ENCODE peak calls at places on chromosomes 13 and 19, in six cellular contexts. H is ovary; J is CD4-positive, alpha-beta memory T cell; T is lower lobe of right lung; A is aorta; F is PC-9. S is an unnamed sample.
A peak's percentile ranks its signal among the peaks of the same experiment; 100 is the strongest.

GRCh38 chr19:16496613-16496983 is 404 bp downstream of the C19orf44 start:
- DNase-seq in J (no peak), A (peak; percentile 90), F (peak; percentile 20), H (no peak), T (no peak), S (peak; percentile 67)

GRCh38 chr19:5519076-5519475 is 48.7 kb downstream of the TINCR start:
- DNase-seq in H (no peak), J (no peak), F (no peak), A (no peak), T (no peak), S (no peak)

GRCh38 chr19:6801397-6802086 is 29.0 kb downstream of the VAV1 start:
- DNase-seq in J (peak; percentile 83), T (peak; percentile 89), A (peak; percentile 79), H (peak; percentile 13), F (peak; percentile 66), S (peak; percentile 42)

GRCh38 chr13:112690242-112690943 is 555 bp downstream of the ATP11A start:
- DNase-seq in J (peak; percentile 20), H (no peak), F (peak; percentile 34), T (peak; percentile 73), A (peak; percentile 87), S (peak; percentile 63)

GRCh38 chr19:49790866-49791265 is 22.2 kb downstream of the FUZ start:
- DNase-seq in J (no peak), F (no peak), H (peak; percentile 93), T (no peak), A (no peak), S (peak; percentile 92)

GRCh38 chr13:100478107-100478809 is 110.3 kb downstream of the GGACT start:
- DNase-seq in A (no peak), J (no peak), T (no peak), F (peak; percentile 18), H (no peak), S (no peak)

GRCh38 chr19:17347361-17347760 is 10.0 kb downstream of the GTPBP3 start:
- DNase-seq in J (no peak), F (no peak), T (no peak), A (peak; percentile 83), H (no peak), S (peak; percentile 75)

GRCh38 chr13:51639171-51639570 is 54.9 kb downstream of the WDFY2 start:
- DNase-seq in J (no peak), H (no peak), A (no peak), F (no peak), T (no peak), S (no peak)

GRCh38 chr13:102897371-102898138 is 51.7 kb downstream of the ERCC5 start:
- DNase-seq in T (no peak), J (no peak), F (no peak), H (no peak), A (no peak), S (peak; percentile 73)

GRCh38 chr19:14165986-14166385 is 29.6 kb upstream of the ASF1B start:
- DNase-seq in A (no peak), F (no peak), T (no peak), H (no peak), J (no peak), S (no peak)
- H3K4me1 ChIP-seq in A (no peaks in the 10 kb centered on the region), F (no peaks in the 10 kb centered on the region), T (peaks cover 20% of the 10 kb centered on the region), H (peaks cover 3% of the 10 kb centered on the region), J (peaks cover 26% of the 10 kb centered on the region), S (no peaks in the 10 kb centered on the region)

GRCh38 chr13:110685305-110685704 is 20.6 kb downstream of the CARS2 start:
- DNase-seq in F (no peak), H (peak; percentile 35), T (no peak), J (no peak), A (no peak), S (no peak)
- H3K27ac ChIP-seq in F (no peak overlapping the region), H (no peak overlapping the region), T (no peak overlapping the region), J (no peak overlapping the region), A (no peak overlapping the region), S (no peak overlapping the region)

GRCh38 chr13:28953714-28954113 is 133.6 kb downstream of the MTUS2 start:
- DNase-seq in A (no peak), J (no peak), F (no peak), T (no peak), H (no peak), S (no peak)

GRCh38 chr13:28954810-28955209 is 134.7 kb downstream of the MTUS2 start:
- DNase-seq in T (no peak), F (no peak), A (no peak), H (no peak), J (no peak), S (no peak)

GRCh38 chr13:28955264-28955966 is 135.3 kb downstream of the MTUS2 start:
- DNase-seq in A (no peak), F (no peak), T (no peak), J (no peak), H (no peak), S (no peak)

GRCh38 chr13:28958018-28958417 is 137.9 kb downstream of the MTUS2 start:
- DNase-seq in F (no peak), H (no peak), A (no peak), J (no peak), T (no peak), S (no peak)
- H3K4me1 ChIP-seq in F (no peaks in the 10 kb centered on the region), H (no peaks in the 10 kb centered on the region), A (no peaks in the 10 kb centered on the region), J (no peaks in the 10 kb centered on the region), T (no peaks in the 10 kb centered on the region), S (no peaks in the 10 kb centered on the region)

DNA sequence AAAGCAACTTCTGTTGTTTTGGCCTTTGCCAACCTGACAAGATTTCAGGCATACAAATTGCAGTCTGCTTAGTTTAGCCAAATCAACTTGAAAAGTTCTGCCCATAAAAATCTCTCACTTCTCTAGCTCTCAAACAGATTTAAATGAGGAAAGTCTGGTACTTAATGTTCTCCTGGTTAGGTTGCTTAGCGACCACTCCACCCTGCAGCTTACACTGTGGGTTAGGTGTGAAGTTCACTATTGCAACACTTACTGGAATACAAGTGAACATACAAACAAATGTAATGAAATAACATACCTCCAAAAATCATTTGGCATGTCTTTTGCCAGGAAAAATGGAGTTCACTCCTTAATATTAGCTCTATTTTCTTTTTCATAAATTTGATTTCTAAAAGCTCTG is 178.7 kb upstream of the PCDH9 start:
- DNase-seq in T (peak; percentile 45), A (no peak), F (no peak), J (no peak), H (no peak), S (no peak)
- H3K27ac ChIP-seq in T (no peak overlapping the region), A (no peak overlapping the region), F (no peak overlapping the region), J (no peak overlapping the region), H (no peak overlapping the region), S (no peak overlapping the region)

GRCh38 chr13:50106559-50106958 is 91.3 kb downstream of the KCNRG start:
- DNase-seq in H (no peak), F (no peak), J (no peak), A (no peak), T (no peak), S (no peak)
- H3K4me1 ChIP-seq in H (no peaks in the 10 kb centered on the region), F (peaks cover 20% of the 10 kb centered on the region), J (peaks cover 52% of the 10 kb centered on the region), A (no peaks in the 10 kb centered on the region), T (peaks cover 17% of the 10 kb centered on the region), S (peaks cover 15% of the 10 kb centered on the region)

GRCh38 chr19:38064661-38065425 is 157.8 kb downstream of the SIPA1L3 start:
- DNase-seq in J (no peak), H (no peak), F (no peak), A (no peak), T (no peak), S (no peak)

GRCh38 chr19:38061294-38061693 is 154.3 kb downstream of the SIPA1L3 start:
- DNase-seq in A (no peak), H (no peak), T (no peak), J (no peak), F (no peak), S (no peak)

GRCh38 chr19:38060346-38060745 is 153.3 kb downstream of the SIPA1L3 start:
- DNase-seq in H (no peak), F (no peak), J (no peak), A (no peak), T (no peak), S (no peak)

GRCh38 chr19:38062959-38063786 is 156.2 kb downstream of the SIPA1L3 start:
- DNase-seq in J (no peak), T (no peak), A (no peak), F (no peak), H (peak; percentile 16), S (no peak)

GRCh38 chr19:38063921-38064320 is 156.9 kb downstream of the SIPA1L3 start:
- DNase-seq in J (no peak), F (no peak), A (no peak), T (no peak), H (no peak), S (no peak)
- H3K27ac ChIP-seq in J (no peak overlapping the region), F (no peak overlapping the region), A (no peak overlapping the region), T (no peak overlapping the region), H (no peak overlapping the region), S (no peak overlapping the region)